ENCODE peak calls at places on chromosomes 7 and 10, in eight cellular contexts. A is epithelial cell of esophagus; Z is A673; C is BE2C; R is CD4-positive, alpha-beta memory T cell; G is PC-3; L is A549; E is SJSA1. J is an unnamed sample.

GRCh38 chr10:103145046-103145445 is 48.0 kb downstream of the NT5C2 start:
- DNase-seq in A (no peak), G (no peak), E (no peak), L (no peak), C (no peak), Z (no peak), R (no peak), J (no peak)

GRCh38 chr7:68038621-68039314 is 1042.1 kb downstream of the TYW1 start:
- DNase-seq in R (no peak), E (no peak), Z (no peak), A (peak), C (no peak), L (peak), G (peak), J (peak)

GRCh38 chr10:60524541-60524940 is 134.9 kb upstream of the ANK3 start:
- DNase-seq in A (peak), Z (no peak), R (no peak), E (no peak), C (no peak), L (no peak), G (no peak), J (no peak)

GRCh38 chr10:72875250-72876055 is 18.1 kb upstream of the OIT3 start:
- DNase-seq in Z (peak), C (no peak), L (peak), A (peak), R (no peak), E (no peak), G (peak), J (peak)

GRCh38 chr7:132205515-132205914 is 370.8 kb downstream of the PLXNA4 start:
- DNase-seq in C (no peak), G (no peak), A (no peak), R (no peak), Z (no peak), L (no peak), E (no peak), J (no peak)

GRCh38 chr10:8468477-8468876 is 414.0 kb downstream of the GATA3 start:
- DNase-seq in L (no peak), A (no peak), R (no peak), G (no peak), E (no peak), C (no peak), Z (no peak), J (no peak)

GRCh38 chr7:112101083-112101846 is 104.9 kb downstream of the DOCK4 start:
- DNase-seq in R (no peak), A (no peak), Z (peak), G (no peak), L (no peak), C (no peak), E (no peak), J (no peak)

GRCh38 chr7:95324396-95324795 is at the start of gene PON1:
- DNase-seq in G (no peak), Z (no peak), L (no peak), R (no peak), E (no peak), A (no peak), C (no peak), J (no peak)

DNA sequence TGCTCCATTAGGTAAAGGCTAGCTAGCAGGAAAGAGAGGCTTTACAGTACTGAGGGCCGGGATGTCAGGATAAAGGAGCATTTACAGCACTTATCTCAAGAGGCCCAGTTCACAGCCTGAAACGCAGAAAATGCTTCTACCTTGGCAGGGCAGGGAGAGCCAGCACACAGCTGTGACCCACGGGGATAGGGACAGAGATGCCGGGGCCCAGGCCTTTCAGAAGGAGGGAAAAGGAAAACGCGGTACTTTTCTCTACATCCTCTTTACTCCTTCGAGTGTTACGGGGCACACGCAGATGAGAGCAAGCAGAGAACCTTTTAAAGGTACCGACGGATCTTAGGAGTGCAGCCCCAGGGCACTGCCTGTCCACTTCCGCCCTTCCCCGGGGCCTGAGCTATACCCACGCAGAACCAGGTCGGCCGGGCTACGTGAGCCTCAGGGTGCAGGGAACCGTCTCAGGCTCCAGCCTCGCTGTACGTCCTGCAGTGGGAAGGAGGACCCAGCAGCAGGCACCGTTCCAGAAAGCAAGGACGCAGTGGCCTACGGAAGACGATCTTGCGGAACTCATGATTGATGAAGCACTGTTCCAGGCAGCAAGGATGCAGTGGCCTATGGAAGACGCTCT is 232.3 kb downstream of the ELFN1 start:
- DNase-seq in L (no peak), G (no peak), E (no peak), R (peak), C (peak), A (no peak), Z (no peak), J (no peak)
- H3K4me3 ChIP-seq in L (no peak), G (no peak), E (no peak), R (no peak), C (no peak), A (no peak), Z (no peak), J (no peak)

DNA sequence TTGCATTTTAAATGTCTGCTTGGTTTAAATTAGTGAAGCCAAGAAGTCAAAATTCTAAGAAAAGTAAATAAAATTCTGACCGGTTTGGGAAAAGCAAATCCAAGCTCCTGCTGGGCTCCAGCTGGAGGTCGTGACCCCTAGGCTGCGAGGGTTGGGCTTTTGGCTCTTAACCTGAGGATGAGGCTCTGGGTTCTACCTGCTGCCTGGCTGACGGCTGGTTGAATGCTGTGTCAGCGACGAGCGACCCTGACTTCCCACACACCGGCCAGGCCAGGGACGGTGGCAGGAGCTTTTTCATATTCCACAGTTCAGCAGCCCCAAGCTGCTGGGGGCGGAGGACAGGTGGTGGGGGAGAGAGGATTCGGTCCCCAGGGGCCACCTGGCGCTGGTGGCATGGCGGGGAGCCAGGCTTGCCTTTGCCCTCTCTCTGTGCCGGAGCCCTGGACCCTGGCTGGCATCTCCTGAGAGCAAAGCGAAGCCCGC is 843 bp upstream of the PLPP4 start:
- DNase-seq in L (no peak), E (no peak), G (no peak), Z (no peak), A (no peak), C (no peak), R (no peak), J (no peak)
- H3K4me3 ChIP-seq in L (peak), E (peak), G (peak), Z (peak), A (no peak), C (peak), R (no peak), J (peak)

DNA sequence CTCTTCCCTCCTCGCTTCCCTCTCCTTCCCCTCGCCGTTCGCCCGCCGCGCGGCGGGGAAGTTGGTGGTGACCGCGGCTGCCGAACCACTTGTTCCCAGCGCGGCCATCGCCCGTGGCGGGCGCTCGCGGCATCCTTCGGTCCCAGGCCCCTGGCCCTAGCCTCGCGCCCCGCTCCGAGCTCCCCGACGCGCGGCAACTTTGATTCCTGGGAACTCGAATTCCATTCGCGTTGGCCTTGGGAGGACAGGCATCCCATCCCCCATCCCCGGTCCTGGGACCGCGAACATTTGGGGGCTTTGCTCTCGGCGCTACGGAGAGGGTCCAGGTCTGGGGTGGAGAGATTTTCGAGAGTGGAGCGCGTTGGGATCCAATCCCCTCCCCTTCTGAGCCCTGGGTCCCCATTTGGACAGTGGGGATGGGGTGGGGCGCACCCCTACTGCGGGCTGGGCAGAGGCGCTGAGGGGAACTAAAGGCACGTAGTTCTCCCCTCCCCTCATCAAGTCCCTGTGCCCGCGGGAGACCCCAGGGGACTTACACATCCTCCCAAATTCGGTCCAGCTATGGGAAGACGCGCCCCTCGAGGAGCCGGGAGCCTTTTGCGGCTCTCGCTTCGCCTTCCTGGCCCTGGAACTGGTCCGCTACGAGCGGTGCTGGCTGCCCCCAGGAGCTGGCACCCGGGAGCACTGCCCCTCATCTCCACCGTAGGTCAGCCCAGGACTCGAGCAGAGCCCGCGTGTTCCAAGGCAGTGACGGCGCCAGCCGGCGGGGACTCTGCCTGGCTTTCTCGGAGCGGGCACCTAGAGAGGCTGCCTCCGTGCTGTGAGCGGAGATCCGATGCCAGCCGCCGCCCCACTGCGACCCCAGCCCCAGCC is 856 bp downstream of the CDH23 start:
- DNase-seq in G (no peak), C (peak), Z (peak), A (no peak), E (peak), R (no peak), L (no peak), J (peak)
- H3K4me3 ChIP-seq in G (no peak), C (peak), Z (peak), A (no peak), E (peak), R (no peak), L (peak), J (peak)

GRCh38 chr10:117168135-117168674 is 29.1 kb upstream of the KCNK18 start:
- DNase-seq in G (peak), Z (peak), R (peak), E (peak), A (peak), C (peak), L (peak), J (peak)

GRCh38 chr10:117165557-117166419 is 27.7 kb upstream of the VAX1 start:
- DNase-seq in G (peak), R (no peak), E (peak), A (peak), Z (peak), C (peak), L (peak), J (peak)

GRCh38 chr10:117167346-117168134 is 29.5 kb upstream of the VAX1 start:
- DNase-seq in E (no peak), R (no peak), Z (peak), C (no peak), A (no peak), G (no peak), L (no peak), J (no peak)

GRCh38 chr10:117164878-117165556 is 26.9 kb upstream of the VAX1 start:
- DNase-seq in G (no peak), L (no peak), A (no peak), Z (no peak), E (no peak), C (no peak), R (no peak), J (no peak)

GRCh38 chr10:117166420-117167345 is 28.6 kb upstream of the VAX1 start:
- DNase-seq in R (no peak), A (peak), G (peak), C (no peak), L (no peak), Z (peak), E (no peak), J (no peak)
- H3K4me3 ChIP-seq in R (no peak), A (no peak), G (peak), C (no peak), L (peak), Z (peak), E (no peak), J (no peak)

DNA sequence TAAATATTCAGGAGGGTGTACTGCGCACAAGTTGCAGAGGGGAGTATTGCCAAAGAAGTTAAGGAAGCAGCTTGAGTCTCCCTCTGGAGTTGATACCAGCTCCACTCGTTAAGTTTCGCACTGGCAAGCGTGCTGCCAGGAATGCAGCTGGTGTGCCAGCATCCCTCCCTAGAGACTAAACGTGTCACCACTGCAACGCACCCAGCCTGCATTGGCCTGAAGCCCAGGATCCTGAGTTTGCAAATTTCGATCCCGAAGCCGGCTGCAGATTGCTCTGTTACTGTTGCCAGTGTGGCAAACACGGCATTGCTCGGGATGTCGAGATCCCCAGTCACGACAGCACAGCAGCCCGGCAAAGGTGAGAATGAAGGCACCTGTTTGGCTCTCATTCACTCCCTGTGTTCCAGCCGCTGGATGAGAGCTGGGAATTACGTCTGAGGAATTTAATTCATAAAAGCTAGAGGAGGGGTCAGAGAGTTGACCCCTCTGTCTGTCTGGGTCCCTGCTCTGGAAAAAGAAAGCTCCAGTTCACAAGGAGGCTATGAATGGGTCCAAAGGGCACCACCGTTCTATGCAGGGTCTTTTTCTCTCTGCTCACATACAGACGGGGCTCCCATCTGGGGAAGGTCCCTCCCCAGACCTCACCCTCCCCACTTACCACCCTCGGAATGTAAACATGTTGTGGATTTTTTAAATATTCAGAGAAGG is 61.0 kb downstream of the NRP1 start:
- DNase-seq in Z (peak), C (peak), R (no peak), E (peak), G (peak), A (peak), L (peak), J (peak)
- H3K4me3 ChIP-seq in Z (peak), C (peak), R (no peak), E (peak), G (peak), A (peak), L (peak), J (no peak)

DNA sequence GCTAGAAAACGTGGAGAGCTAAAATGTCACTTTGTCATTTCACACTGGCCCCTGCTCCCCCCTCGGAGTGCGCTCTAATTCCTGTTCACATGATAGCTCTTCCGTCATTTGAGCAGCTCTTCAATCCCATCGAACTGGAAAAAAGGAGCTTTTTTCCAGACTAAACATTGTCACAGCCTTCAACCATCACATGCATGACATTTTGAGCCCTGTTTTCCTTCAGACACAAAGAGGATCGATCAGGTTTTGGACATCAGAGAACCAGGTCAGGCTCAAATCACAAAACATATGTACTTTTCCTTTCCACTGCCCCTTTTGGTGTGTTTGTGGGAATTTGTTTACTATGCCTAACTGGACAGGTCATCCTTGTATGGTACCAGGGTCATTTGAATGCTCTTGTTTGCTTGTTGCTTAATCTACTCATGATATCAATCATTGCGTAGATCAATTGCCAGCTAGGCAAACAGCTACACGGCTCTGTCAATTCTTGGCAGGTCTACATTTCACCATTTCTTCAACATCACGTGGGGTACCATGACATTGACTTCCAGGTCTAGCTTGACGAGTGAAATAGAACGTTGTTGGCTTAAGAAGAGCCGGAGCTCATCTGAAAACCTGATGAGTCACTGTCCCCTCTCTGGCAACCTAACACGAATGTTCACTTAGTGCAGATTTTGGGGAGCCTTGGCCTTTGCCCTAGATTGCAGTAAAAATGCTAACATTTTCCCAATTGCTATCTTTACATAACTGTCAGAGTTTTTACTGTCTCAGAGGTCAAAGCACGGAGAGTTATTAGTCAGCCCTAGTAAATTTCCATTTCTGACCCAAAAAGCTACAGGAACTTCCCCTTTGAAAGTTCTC is 87.3 kb downstream of the LYZL2 start:
- DNase-seq in C (no peak), L (no peak), A (no peak), E (no peak), Z (no peak), R (no peak), G (no peak), J (no peak)
- H3K4me3 ChIP-seq in C (no peak), L (no peak), A (no peak), E (no peak), Z (no peak), R (no peak), G (no peak), J (no peak)

DNA sequence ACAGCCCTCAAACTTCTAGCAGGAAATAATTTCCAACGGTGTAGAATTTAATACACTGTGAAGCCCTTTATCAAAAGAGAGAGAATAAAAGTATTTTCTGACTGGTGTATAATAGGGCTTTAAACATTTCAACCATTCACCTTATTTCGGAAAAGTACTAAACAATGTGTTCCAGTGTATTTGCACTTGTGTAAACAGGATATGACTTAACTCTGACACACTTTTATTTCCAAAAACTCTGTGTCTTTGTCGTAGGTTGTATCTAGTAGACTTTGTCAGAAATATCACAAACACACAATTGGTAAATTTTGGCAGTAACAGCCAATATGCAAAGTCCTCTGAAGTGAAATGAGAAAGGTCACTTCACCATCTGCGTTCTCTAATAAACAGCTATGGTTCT is 10.3 kb upstream of the TSPAN13 start:
- DNase-seq in E (no peak), A (peak), Z (no peak), R (no peak), G (peak), C (no peak), L (no peak), J (peak)
- H3K4me3 ChIP-seq in E (no peak), A (no peak), Z (no peak), R (no peak), G (peak), C (no peak), L (no peak), J (no peak)